ENCODE peak calls at places on chromosomes 13 and 19, in seven cellular contexts. S is IMR-90, E is thyroid gland, O is A549, U is right lobe of liver, A is heart left ventricle, R is tibial nerve. T is an unnamed sample.
A peak's percentile ranks its signal among the peaks of the same experiment; 100 is the strongest.

GRCh38 chr13:110661256-110661655 is 44.7 kb downstream of the CARS2 start:
- DNase-seq in O (no peak), A (no peak), S (no peak), E (no peak), U (no peak), R (no peak), T (no peak)

GRCh38 chr19:47152632-47153031 is 22.0 kb downstream of the SAE1 start:
- DNase-seq in E (no peak), S (peak; percentile 47), O (no peak), A (no peak), U (no peak), R (no peak), T (no peak)

GRCh38 chr13:30572859-30573275 is 44.9 kb upstream of the USPL1 start:
- DNase-seq in R (no peak), A (no peak), O (peak; percentile 18), E (no peak), U (no peak), S (peak; percentile 57), T (no peak)

GRCh38 chr19:35066691-35067563 is 25.4 kb downstream of the HPN start:
- DNase-seq in U (peak; percentile 87), A (peak; percentile 81), S (peak; percentile 77), O (peak; percentile 90), E (peak; percentile 72), R (peak; percentile 91), T (peak; percentile 76)

GRCh38 chr13:98797456-98797855 is 45.0 kb upstream of the SLC15A1 start:
- DNase-seq in E (peak; percentile 57), O (no peak), R (no peak), S (no peak), U (no peak), A (no peak), T (no peak)

GRCh38 chr13:98977568-98978270 is at the start of gene DOCK9:
- DNase-seq in U (no peak), S (peak; percentile 65), A (peak; percentile 75), R (peak; percentile 44), E (peak; percentile 75), O (no peak), T (no peak)

GRCh38 chr19:1068111-1069001 is 1.4 kb downstream of the ARHGAP45 start:
- DNase-seq in O (no peak), S (no peak), A (peak; percentile 77), E (no peak), U (peak; percentile 56), R (no peak), T (no peak)

GRCh38 chr19:54207908-54208783 is 7.5 kb downstream of the RPS9 start:
- DNase-seq in A (peak; percentile 73), S (peak; percentile 78), O (no peak), E (peak; percentile 24), U (peak; percentile 77), R (no peak), T (peak; percentile 79)

GRCh38 chr13:38767506-38768265 is 80.8 kb downstream of the FREM2 start:
- DNase-seq in O (no peak), S (no peak), A (no peak), E (peak; percentile 45), U (no peak), R (no peak), T (no peak)

GRCh38 chr13:50527612-50528509 is 315.6 kb downstream of the DLEU7 start:
- DNase-seq in R (no peak), E (peak; percentile 17), S (no peak), U (no peak), A (no peak), O (no peak), T (no peak)

GRCh38 chr13:71360041-71360440 is 507.0 kb downstream of the DACH1 start:
- DNase-seq in S (no peak), A (no peak), E (no peak), O (no peak), U (no peak), R (no peak), T (no peak)

GRCh38 chr13:64546371-64546770 is 2683.8 kb downstream of the PCDH9 start:
- DNase-seq in S (no peak), O (no peak), E (no peak), R (no peak), A (no peak), U (no peak), T (no peak)

DNA sequence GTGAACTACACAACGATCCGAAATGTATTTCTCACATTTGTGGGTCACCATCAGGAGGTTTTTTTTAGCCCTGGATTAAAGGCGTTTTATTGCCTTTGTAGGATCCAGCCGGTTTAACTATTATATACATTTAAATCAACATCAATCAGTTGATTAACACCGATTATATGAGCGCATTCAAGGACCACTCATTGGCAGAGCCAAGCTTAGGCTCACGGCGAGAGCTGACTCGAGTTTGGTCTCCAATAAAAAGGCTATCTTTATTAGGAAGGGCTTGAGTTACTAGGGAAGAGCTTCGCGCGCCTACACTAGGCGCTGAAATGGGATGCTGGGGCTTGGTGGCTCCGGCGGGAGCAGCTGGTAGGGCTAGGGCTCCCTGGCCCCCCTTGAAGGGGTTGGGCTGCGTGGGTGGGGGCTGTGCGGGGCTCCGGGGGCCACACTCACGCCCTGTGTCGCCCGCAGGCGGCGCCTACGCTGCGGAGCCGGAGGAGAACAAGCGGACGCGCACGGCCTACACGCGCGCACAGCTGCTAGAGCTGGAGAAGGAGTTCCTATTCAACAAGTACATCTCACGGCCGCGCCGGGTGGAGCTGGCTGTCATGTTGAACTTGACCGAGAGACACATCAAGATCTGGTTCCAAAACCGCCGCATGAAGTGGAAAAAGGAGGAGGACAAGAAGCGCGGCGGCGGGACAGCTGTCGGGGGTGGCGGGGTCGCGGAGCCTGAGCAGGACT is 4.2 kb downstream of the PDX1 start:
- DNase-seq in U (no peak), S (no peak), E (no peak), A (no peak), R (no peak), O (no peak), T (no peak)
- TF ChIP-seq POLR2A in U (no peak), S (no peak), E (no peak), A (no peak), R (no peak), O (no peak), T (no peak)

DNA sequence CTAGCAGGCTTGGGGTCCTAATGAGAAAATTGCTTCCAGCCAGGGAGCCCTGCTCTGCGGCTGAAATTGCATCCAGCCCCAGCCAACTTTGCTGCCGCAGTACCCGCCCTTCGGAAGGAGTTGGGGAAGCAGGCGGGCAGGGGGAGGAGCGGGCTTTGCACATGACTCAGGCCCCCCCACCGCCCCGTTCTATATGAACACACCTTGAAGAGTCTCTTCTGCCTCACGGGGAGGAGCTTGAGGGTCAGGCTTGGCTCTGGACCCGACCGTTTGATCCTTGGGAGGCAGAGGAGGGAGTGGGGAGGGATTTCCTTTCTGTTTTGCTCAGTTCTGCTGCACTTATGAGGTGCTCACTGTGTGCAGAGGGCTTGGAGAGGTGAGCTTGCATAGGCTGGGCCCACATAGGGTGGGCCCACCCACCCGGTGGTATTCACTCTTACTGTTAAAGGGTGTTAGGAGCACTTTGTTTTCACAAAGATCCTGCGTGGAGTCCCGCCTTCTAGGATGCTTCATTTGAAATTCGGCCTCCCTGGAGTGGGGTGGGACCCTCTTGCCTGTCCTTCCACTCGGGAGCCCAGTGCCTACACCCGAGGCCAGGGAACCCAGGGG is 46.5 kb downstream of the LYL1 start:
- DNase-seq in R (no peak), E (peak; percentile 99), U (no peak), A (peak; percentile 70), O (no peak), S (peak; percentile 71), T (peak; percentile 79)
- H3K4me3 ChIP-seq in R (peak overlapping the region; percentile 34), E (no peak overlapping the region), U (no peak overlapping the region), A (peak overlapping the region; percentile 28), O (no peak overlapping the region), S (no peak overlapping the region), T (no peak overlapping the region)

DNA sequence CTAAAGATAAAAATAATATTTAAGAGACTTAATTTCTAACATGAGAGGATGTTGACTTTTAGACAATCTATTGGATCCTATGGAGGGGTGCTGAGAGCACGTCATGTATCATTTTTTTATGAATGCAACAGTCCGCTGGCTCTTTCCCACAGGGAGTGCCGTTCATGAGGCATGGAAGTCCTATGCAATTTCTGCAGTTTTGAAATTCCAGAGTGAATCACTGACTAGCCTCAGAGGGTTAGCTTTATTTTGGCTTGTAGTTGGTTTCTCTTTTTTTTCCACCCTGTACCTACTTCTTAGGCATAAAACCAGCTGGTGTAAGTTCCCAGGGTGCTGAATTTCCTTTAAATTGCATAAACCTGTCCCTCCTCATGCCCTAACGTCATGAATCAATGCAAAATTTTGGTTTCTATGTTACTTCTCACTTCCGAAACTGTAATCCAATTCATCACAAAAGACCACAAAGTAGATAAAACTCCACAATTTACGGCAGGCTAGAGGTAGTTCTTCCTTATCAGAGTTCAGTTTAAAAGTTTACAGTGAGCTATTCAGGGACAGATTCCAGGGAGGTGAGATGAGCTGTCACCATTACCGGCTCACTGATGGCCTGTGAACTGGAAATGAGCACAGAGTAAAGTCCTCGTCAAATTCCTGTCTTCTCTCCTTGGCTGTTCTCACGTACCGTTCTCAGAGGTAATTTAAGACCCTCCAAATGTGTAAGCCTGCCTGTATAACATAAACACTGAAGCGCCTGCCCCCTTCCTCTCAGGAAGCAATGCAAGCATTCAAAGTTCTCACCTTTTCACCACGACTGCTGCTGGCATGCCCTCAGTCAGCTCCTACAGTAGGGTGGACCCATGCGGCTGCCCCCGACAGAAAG is 216.6 kb upstream of the SLC10A2 start:
- DNase-seq in R (no peak), A (no peak), E (no peak), O (peak; percentile 18), S (peak; percentile 49), U (no peak), T (no peak)
- TF ChIP-seq POLR2A in R (no peak), A (no peak), E (no peak), O (no peak), S (no peak), U (no peak), T (no peak)

GRCh38 chr19:38880882-38881609 is 3.0 kb upstream of the RINL start:
- DNase-seq in O (no peak), A (no peak), R (no peak), S (no peak), U (no peak), E (no peak), T (no peak)

GRCh38 chr19:38877781-38878574 is at the start of gene RINL:
- DNase-seq in A (peak; percentile 47), S (no peak), R (no peak), E (peak; percentile 17), U (peak; percentile 70), O (no peak), T (no peak)

GRCh38 chr19:38879400-38879751 is 1.3 kb upstream of the RINL start:
- DNase-seq in O (no peak), E (no peak), R (no peak), U (no peak), A (no peak), S (no peak), T (no peak)

GRCh38 chr19:38880076-38880881 is 2.2 kb upstream of the RINL start:
- DNase-seq in A (no peak), R (no peak), S (no peak), O (no peak), E (no peak), U (no peak), T (no peak)

DNA sequence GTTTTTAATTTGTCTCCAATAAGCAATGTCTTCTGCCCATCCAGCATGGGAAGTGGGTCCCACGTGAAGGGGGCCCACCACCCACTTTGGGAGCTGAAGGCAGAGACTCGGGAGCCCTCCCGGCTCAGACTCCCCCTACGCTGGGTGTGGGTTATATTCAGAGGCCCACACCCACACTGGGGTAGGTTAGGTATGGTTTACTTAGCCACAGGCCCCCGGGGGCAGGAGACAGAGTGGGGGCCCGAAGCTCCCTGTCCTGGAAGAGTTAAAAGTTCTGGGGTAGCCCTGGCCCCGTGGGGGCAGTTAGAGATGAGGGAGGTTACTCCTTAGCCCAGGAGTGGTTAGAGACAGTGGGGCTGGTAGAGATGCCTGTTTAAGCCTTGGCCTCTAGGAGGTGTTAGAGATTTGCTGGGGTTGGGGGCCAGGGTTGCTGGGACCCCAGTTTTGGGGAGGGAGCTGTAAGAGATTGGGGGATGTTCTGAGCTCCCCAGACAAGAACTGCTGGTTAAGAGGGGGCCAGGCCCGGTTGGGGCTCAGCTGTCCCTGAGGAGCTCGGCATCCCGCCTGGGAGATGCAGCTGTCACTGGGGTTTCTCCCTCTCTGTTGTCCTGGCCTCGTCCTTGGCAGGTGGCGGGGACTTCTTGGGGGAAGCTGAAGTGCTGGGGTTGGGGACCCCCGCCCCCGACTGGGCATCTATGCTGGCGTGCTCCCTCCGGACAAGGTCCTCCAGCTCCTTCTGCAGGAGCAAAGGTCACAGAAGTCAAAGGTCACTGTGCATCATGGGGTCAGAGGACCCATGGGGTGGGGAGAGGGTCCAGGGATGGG is 712 bp upstream of the RINL start:
- DNase-seq in R (no peak), S (no peak), A (no peak), U (no peak), E (no peak), O (no peak), T (no peak)
- H3K4me3 ChIP-seq in R (no peak overlapping the region), S (no peak overlapping the region), A (no peak overlapping the region), U (no peak overlapping the region), E (no peak overlapping the region), O (no peak overlapping the region), T (no peak overlapping the region)

T was measured in lower leg skin.